ENCODE peak calls at places on chromosomes 13 and 19, in five cellular contexts. H is K562, D is HEK293T, E is SK-N-SH, L is GM12878. M is an unnamed sample.

GRCh38 chr19:31141301-31141700 is 207.9 kb downstream of the TSHZ3 start:
- DNase-seq in H (no peak), D (no peak), E (no peak), L (no peak), M (no peak)

GRCh38 chr13:65856464-65856863 is 1373.7 kb downstream of the PCDH9 start:
- DNase-seq in H (no peak), D (no peak), E (no peak), L (no peak), M (no peak)

GRCh38 chr19:11191273-11191755 is 6.0 kb downstream of the KANK2 start:
- DNase-seq in H (peak), D (peak), E (peak), L (no peak), M (no peak)

GRCh38 chr13:102699419-102699961 is 4.6 kb upstream of the METTL21C start:
- DNase-seq in H (no peak), D (no peak), E (no peak), L (no peak), M (no peak)

GRCh38 chr13:99103536-99103935 is 97.1 kb upstream of the UBAC2 start:
- DNase-seq in H (no peak), D (peak), E (peak), L (no peak), M (no peak)

GRCh38 chr13:21567714-21568113 is 36.3 kb downstream of the MICU2 start:
- DNase-seq in H (peak), D (no peak), E (no peak), L (no peak), M (no peak)

GRCh38 chr19:18939922-18940775 is 868 bp downstream of the HOMER3 start:
- DNase-seq in H (no peak), D (no peak), E (peak), L (no peak), M (no peak)

GRCh38 chr19:10086032-10086903 is at the start of gene SHFL:
- DNase-seq in H (peak), D (no peak), E (peak), L (no peak), M (peak)

GRCh38 chr13:79392882-79393563 is 13.0 kb downstream of the RBM26 start:
- DNase-seq in H (peak), D (no peak), E (no peak), L (no peak), M (no peak)

GRCh38 chr19:5145521-5146511 is 176.9 kb downstream of the KDM4B start:
- DNase-seq in H (no peak), D (no peak), E (no peak), L (no peak), M (no peak)

GRCh38 chr13:50417597-50417996 is 402.4 kb downstream of the KCNRG start:
- DNase-seq in H (no peak), D (no peak), E (no peak), L (no peak), M (no peak)

GRCh38 chr19:489418-490196 is 6.7 kb upstream of the MADCAM1 start:
- DNase-seq in H (no peak), D (no peak), E (peak), L (no peak), M (peak)

GRCh38 chr19:31054430-31054829 is 294.8 kb downstream of the TSHZ3 start:
- DNase-seq in H (peak), D (peak), E (peak), L (no peak), M (no peak)

GRCh38 chr13:33058816-33059215 is 42.6 kb downstream of the KL start:
- DNase-seq in H (no peak), D (no peak), E (no peak), L (no peak), M (no peak)

GRCh38 chr13:111886217-111886945 is 180.6 kb upstream of the SOX1 start:
- DNase-seq in H (no peak), D (no peak), E (no peak), L (no peak), M (no peak)

GRCh38 chr19:10748924-10749434 is 31.1 kb downstream of the DNM2 start:
- DNase-seq in H (peak), D (no peak), E (peak), L (no peak), M (peak)

GRCh38 chr13:44734204-44734707 is 158.1 kb upstream of the TSC22D1 start:
- DNase-seq in H (no peak), D (no peak), E (peak), L (no peak), M (no peak)

GRCh38 chr13:50357586-50358118 is 342.4 kb downstream of the KCNRG start:
- DNase-seq in H (peak), D (peak), E (no peak), L (no peak), M (no peak)

GRCh38 chr19:28472843-28473242 is 740.1 kb downstream of the UQCRFS1 start:
- DNase-seq in H (no peak), D (no peak), E (no peak), L (no peak), M (no peak)

GRCh38 chr19:54162241-54162805 is 2.8 kb upstream of the LENG1 start:
- DNase-seq in H (peak), D (peak), E (peak), L (no peak), M (no peak)

GRCh38 chr13:87274209-87274819 is 396.9 kb upstream of the SLITRK5 start:
- DNase-seq in H (peak), D (peak), E (peak), L (no peak), M (peak)

GRCh38 chr13:109496216-109496615 is 290.2 kb downstream of the IRS2 start:
- DNase-seq in H (no peak), D (no peak), E (no peak), L (no peak), M (no peak)

GRCh38 chr13:109497917-109498316 is 288.5 kb downstream of the IRS2 start:
- DNase-seq in H (no peak), D (no peak), E (no peak), L (no peak), M (no peak)

GRCh38 chr13:109494955-109495354 is 291.4 kb downstream of the IRS2 start:
- DNase-seq in H (no peak), D (no peak), E (peak), L (no peak), M (no peak)

GRCh38 chr13:109500146-109500773 is 286.1 kb downstream of the IRS2 start:
- DNase-seq in H (no peak), D (peak), E (peak), L (no peak), M (no peak)
- TF ChIP-seq FOXM1 in H (no peak), D (no peak), E (no peak), L (no peak), M (no peak)

GRCh38 chr13:110528911-110529310 is 32.6 kb downstream of the RAB20 start:
- DNase-seq in H (no peak), D (no peak), E (no peak), L (no peak), M (no peak)
- TF ChIP-seq FOXM1 in H (no peak), D (no peak), E (no peak), L (no peak), M (no peak)

DNA sequence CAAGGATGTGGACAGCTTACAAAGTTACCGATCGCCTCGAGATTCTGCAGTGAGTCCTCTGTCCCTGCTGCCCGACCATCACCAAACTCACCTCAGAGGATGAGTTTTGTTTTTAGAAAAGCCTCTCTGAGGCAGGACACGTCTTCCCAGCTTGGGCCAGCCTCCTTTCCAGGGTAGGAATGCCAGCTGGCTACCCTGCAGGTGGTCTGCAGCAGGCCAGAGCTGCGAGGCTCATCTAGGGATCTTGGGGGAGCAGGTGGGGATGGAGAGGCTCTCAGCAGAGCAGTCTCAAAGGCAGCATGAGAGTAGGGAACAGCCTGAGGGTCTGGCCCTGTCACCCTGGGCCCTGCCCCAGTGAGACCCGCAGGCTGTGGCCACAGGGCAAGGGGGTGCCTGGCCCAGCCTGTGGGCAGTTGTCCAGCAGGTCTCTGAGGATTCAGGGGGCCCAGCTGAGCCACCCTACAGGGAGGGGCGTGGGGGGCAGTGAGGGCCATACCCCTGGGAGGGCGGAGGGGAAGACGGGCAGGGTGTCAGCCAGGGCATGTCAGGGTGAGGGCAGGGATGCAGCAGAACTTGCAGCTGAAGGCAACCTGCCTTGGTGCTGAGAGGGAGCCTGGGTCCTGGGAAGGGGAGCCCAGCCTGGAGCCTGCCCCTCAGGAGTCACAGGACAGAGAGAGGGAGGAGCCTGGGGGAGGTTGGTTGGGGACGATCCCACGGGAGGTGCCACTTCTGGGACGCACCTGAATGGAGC is 57.3 kb upstream of the TPM4 start:
- DNase-seq in H (no peak), D (no peak), E (peak), L (no peak), M (no peak)
- TF ChIP-seq FOXM1 in H (no peak), D (no peak), E (no peak), L (no peak), M (no peak)

GRCh38 chr19:50835785-50836542 is 2.6 kb upstream of the KLK15 start:
- DNase-seq in H (peak), D (peak), E (peak), L (peak), M (peak)
- TF ChIP-seq FOXM1 in H (no peak), D (no peak), E (no peak), L (no peak), M (no peak)